ENCODE peak calls at places on chromosomes 4 and X, in six cellular contexts. Z, O, J, W, I and M are unnamed samples.

GRCh38 chrX:16114640-16115039 is 8.7 kb upstream of the GRPR start:
- DNase-seq in J (no peak), I (no peak), W (no peak), O (no peak), Z (no peak), M (no peak)

GRCh38 chr4:74111990-74112389 is 13.0 kb upstream of the CXCL2 start:
- DNase-seq in W (no peak), I (no peak), O (peak; percentile 37), J (no peak), Z (no peak), M (no peak)

GRCh38 chr4:146927710-146928109 is 18.0 kb downstream of the TTC29 start:
- DNase-seq in O (no peak), Z (no peak), I (no peak), J (no peak), W (no peak), M (no peak)

GRCh38 chr4:138053601-138054322 is 188.4 kb downstream of the SLC7A11 start:
- DNase-seq in O (no peak), Z (no peak), I (peak; percentile 61), W (peak; percentile 46), J (peak; percentile 51), M (no peak)

GRCh38 chr4:81135501-81135900 is 79.5 kb downstream of the PRKG2 start:
- DNase-seq in J (no peak), Z (no peak), I (no peak), W (no peak), O (no peak), M (no peak)

GRCh38 chr4:159977907-159978617 is 875.2 kb downstream of the RAPGEF2 start:
- DNase-seq in J (no peak), Z (no peak), W (no peak), O (no peak), I (no peak), M (no peak)

GRCh38 chrX:482192-482701 is 95.5 kb upstream of the PPP2R3B start:
- DNase-seq in O (no peak), Z (no peak), W (no peak), J (no peak), I (no peak), M (no peak)

GRCh38 chr4:98682719-98683118 is 24.3 kb upstream of the TSPAN5 start:
- DNase-seq in O (no peak), W (peak; percentile 14), Z (no peak), I (no peak), J (no peak), M (no peak)

GRCh38 chr4:970854-971520 is 2.4 kb downstream of the DGKQ start:
- DNase-seq in J (no peak), O (no peak), Z (no peak), W (no peak), I (no peak), M (no peak)

GRCh38 chr4:155342142-155342541 is 34.6 kb downstream of the MAP9 start:
- DNase-seq in O (no peak), J (peak; percentile 18), Z (no peak), W (no peak), I (peak; percentile 5), M (no peak)
- TF ChIP-seq REST in O (no peak), J (no peak), Z (no peak), W (no peak), I (no peak), M (no peak)

GRCh38 chr4:180057891-180058643 is 2185.1 kb upstream of the TENM3 start:
- DNase-seq in Z (no peak), O (peak; percentile 66), J (peak; percentile 3), I (no peak), W (peak; percentile 53), M (peak; percentile 29)
- TF ChIP-seq REST in Z (no peak), O (no peak), J (no peak), I (no peak), W (no peak), M (no peak)

GRCh38 chr4:127623755-127624087 is 9.0 kb upstream of the INTU start:
- DNase-seq in O (peak; percentile 20), Z (no peak), J (peak; percentile 17), I (no peak), W (no peak), M (no peak)
- TF ChIP-seq REST in O (no peak), Z (no peak), J (no peak), I (no peak), W (no peak), M (no peak)

GRCh38 chrX:48636776-48637175 is 39.5 kb downstream of the WDR13 start:
- DNase-seq in Z (no peak), J (no peak), I (no peak), W (no peak), O (no peak), M (no peak)
- TF ChIP-seq REST in Z (no peak), J (no peak), I (no peak), W (no peak), O (no peak), M (no peak)

DNA sequence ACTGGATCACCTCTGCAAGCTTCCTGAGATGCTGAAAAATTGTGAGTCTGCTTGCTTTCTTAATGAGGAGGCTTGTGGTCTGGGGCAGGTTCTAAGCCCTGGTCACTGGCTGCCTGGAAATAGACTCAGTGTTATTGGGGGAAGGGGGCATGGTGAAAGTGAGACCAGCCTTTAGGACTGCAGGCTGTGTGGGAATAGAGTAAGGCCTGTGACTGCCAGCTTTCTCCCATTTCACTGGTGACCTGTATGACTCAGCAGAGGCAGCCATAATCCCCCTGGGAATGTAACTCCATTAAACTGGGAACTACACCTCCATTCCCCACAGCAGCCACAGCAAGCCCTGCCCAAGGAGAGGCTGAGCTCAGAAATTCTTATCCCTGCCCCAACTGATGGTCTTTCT is 55.9 kb upstream of the IL15 start:
- DNase-seq in W (no peak), J (no peak), O (no peak), I (no peak), Z (no peak), M (no peak)
- TF ChIP-seq REST in W (no peak), J (no peak), O (no peak), I (no peak), Z (no peak), M (no peak)

DNA sequence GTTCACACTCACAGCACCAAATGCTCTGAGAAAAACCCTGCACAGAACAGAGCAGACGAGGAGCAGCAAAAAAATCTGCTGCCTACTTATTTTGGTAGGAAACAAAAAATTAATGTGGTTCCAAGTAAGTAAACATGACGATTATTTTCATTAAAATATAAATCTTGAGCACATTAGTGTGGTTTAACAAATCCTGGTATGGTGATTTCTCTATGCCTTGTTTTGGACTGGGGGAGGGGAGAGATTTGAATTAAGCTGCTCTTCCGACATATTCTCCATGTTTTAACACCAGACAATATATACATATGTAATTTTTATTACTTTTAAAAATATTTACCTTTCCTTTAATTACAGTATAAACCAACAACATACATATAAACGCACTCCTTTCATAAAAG is 1.8 kb downstream of the CAMK2D start:
- DNase-seq in I (no peak), W (no peak), J (no peak), Z (no peak), O (no peak), M (no peak)
- TF ChIP-seq REST in I (no peak), W (no peak), J (no peak), Z (no peak), O (no peak), M (no peak)

DNA sequence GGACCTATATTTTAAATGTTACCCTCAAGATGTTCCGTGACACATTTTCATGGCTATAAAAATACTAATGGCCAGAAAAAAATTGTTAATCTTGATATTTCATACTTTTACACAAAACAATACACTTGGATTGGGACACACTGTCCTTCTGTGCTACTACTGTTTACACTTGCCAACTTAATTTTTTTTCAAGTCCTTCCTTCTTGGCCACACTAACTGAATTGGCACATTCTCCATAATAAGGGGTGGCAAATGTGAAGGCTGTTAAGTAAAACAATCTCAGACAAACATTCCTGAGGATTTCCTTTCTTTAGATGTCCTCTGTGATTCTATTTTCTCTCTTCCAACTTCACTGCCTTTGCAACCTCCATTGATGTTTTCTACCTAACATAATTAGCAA is 225.8 kb downstream of the IQCM start:
- DNase-seq in J (no peak), I (no peak), Z (no peak), W (no peak), O (no peak), M (no peak)
- TF ChIP-seq REST in J (no peak), I (no peak), Z (no peak), W (no peak), O (no peak), M (no peak)